ENCODE peak calls at places on chromosomes 12 and 14, in eight cellular contexts. B is pancreas, O is RWPE1, D is left lung, N is tibial artery, P is Panc1, Q is cardiac muscle cell, U is heart right ventricle. J is an unnamed sample.

GRCh38 chr12:724194-724855 is 28.1 kb upstream of the WNK1 start:
- DNase-seq in P (peak), Q (peak), B (no peak), N (no peak), D (no peak), O (peak), U (no peak), J (no peak)

GRCh38 chr12:124557518-124558223 is 9.7 kb downstream of the NCOR2 start:
- DNase-seq in P (no peak), D (peak), U (no peak), O (no peak), B (no peak), Q (peak), N (no peak), J (no peak)

GRCh38 chr12:6229224-6229748 is 29.1 kb downstream of the CD9 start:
- DNase-seq in Q (no peak), N (peak), O (no peak), D (no peak), B (no peak), P (no peak), U (no peak), J (no peak)

GRCh38 chr12:96323906-96324305 is 76.3 kb downstream of the CDK17 start:
- DNase-seq in B (no peak), O (no peak), N (no peak), Q (no peak), U (no peak), D (no peak), P (no peak), J (no peak)

GRCh38 chr14:24806061-24806678 is 172.2 kb upstream of the GZMB start:
- DNase-seq in B (peak), N (peak), Q (peak), P (peak), U (peak), D (no peak), O (peak), J (no peak)

GRCh38 chr12:93946542-93947150 is 201.7 kb upstream of the PLXNC1 start:
- DNase-seq in N (no peak), O (peak), P (no peak), Q (no peak), U (no peak), B (no peak), D (no peak), J (no peak)

GRCh38 chr14:87430810-87431209 is 562.2 kb downstream of the GALC start:
- DNase-seq in P (peak), O (peak), D (no peak), B (no peak), U (no peak), N (no peak), Q (no peak), J (no peak)

GRCh38 chr14:58824106-58824505 is 186.3 kb downstream of the DACT1 start:
- DNase-seq in B (no peak), P (no peak), O (no peak), D (no peak), N (no peak), U (no peak), Q (no peak), J (no peak)

GRCh38 chr12:132309162-132310086 is 20.0 kb downstream of the GALNT9 start:
- DNase-seq in D (peak), O (no peak), P (no peak), N (no peak), U (peak), B (no peak), Q (no peak), J (no peak)

GRCh38 chr12:34404377-34405285 is 382.3 kb downstream of the ALG10 start:
- DNase-seq in P (no peak), B (peak), O (no peak), Q (no peak), N (peak), U (peak), D (peak), J (peak)

GRCh38 chr14:29584992-29585391 is 342.7 kb downstream of the PRKD1 start:
- DNase-seq in Q (peak), B (peak), N (peak), O (no peak), U (peak), D (peak), P (no peak), J (no peak)

GRCh38 chr12:5441497-5442236 is 9.8 kb downstream of the NTF3 start:
- DNase-seq in O (no peak), N (no peak), P (no peak), Q (no peak), B (no peak), D (no peak), U (no peak), J (no peak)

GRCh38 chr12:65500121-65500846 is 221.8 kb downstream of the MSRB3 start:
- DNase-seq in B (no peak), D (no peak), Q (no peak), N (no peak), U (no peak), P (no peak), O (no peak), J (no peak)

DNA sequence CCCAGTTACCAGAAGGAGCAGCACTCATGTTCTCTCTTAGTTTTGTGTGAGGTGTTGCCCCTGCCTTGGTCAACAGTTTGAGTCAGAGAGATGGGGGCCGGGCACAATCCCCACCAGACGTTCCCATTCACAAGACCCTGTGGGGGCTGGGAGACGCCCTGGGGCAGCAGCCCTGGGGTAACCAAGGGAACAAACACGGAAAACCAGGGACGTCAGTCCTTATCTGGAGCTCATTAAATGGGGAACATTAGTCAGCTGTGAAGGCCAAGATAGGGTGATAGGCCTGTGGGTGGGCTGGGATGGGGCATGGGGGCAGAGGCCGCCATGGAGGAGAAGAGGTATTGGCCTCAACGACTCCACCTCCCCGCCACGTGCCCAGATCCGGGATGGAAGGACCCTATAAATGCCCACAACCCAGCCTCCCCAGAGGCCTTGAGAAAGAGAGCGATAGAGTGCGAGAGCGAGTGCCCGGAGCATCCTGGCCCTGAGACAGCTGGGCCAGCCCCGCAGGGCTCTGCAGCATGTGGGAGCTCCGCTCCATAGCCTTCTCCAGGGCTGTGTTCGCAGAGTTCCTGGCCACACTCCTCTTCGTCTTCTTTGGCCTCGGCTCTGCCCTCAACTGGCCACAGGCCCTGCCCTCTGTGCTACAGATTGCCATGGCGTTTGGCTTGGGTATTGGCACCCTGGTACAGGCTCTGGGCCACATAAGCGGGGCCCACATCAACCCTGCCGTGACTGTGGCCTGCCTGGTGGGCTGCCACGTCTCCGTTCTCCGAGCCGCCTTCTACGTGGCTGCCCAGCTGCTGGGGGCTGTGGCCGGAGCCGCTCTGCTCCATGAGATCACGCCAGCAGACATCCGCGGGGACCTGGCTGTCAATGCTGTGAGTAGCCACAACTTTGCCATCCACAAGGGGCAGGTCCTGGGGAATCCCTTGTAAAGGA is at the start of gene AQP2:
- DNase-seq in N (no peak), B (no peak), D (peak), Q (no peak), U (no peak), O (no peak), P (no peak), J (peak)
- TF ChIP-seq CTCF in N (no peak), B (no peak), D (no peak), Q (no peak), U (no peak), O (no peak), P (no peak), J (no peak)

GRCh38 chr12:75739916-75740315 is 228.5 kb upstream of the KRR1 start:
- DNase-seq in O (no peak), B (no peak), Q (no peak), P (no peak), D (peak), U (no peak), N (no peak), J (no peak)
- H3K27ac ChIP-seq in O (no peak), B (no peak), Q (no peak), P (peak), D (no peak), U (no peak), N (no peak), J (no peak)

DNA sequence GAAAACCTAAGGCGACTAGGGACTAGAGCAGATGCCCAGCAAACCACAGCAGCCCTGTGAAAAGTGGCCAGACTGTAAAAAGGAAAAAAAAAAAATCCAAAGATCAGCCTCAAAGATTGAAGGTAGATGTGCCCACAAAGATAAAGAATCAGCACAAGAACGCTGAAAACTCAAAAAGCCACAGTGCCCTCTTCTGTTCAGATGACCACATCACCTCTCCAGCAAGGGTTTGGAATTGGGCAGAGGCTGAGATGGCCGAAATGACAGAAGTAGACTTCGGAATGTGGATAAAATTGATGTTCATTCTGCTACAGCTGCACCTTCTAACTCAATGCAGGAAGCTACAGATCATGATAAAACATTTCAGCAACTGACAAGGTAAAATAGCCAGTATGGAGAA is 154.4 kb downstream of the GPHN start:
- DNase-seq in U (no peak), B (no peak), P (no peak), O (no peak), Q (no peak), D (no peak), N (no peak), J (no peak)
- TF ChIP-seq CTCF in U (peak), B (no peak), P (peak), O (no peak), Q (peak), D (no peak), N (no peak), J (no peak)

GRCh38 chr12:27622436-27623185 is 73.6 kb upstream of the REP15 start:
- DNase-seq in U (no peak), O (no peak), N (no peak), D (no peak), P (no peak), Q (no peak), B (no peak), J (no peak)

GRCh38 chr12:27624586-27624985 is 71.7 kb upstream of the REP15 start:
- DNase-seq in D (no peak), O (no peak), Q (no peak), N (no peak), U (no peak), B (no peak), P (no peak), J (no peak)

GRCh38 chr12:27623645-27624044 is 72.6 kb upstream of the REP15 start:
- DNase-seq in U (no peak), O (no peak), D (no peak), Q (no peak), N (no peak), B (no peak), P (peak), J (no peak)

GRCh38 chr12:27627123-27627835 is 69.0 kb upstream of the REP15 start:
- DNase-seq in P (no peak), O (peak), B (no peak), D (no peak), U (no peak), Q (no peak), N (peak), J (peak)

GRCh38 chr12:27626239-27626638 is 70.0 kb upstream of the REP15 start:
- DNase-seq in O (no peak), D (no peak), N (no peak), U (no peak), B (no peak), Q (no peak), P (no peak), J (no peak)
- H3K27ac ChIP-seq in O (peak), D (no peak), N (peak), U (no peak), B (no peak), Q (no peak), P (no peak), J (peak)

GRCh38 chr14:22570132-22570949 is 18.7 kb downstream of the DAD1 start:
- DNase-seq in N (peak), D (no peak), B (peak), P (peak), O (peak), U (no peak), Q (peak), J (no peak)
- TF ChIP-seq CTCF in N (peak), D (peak), B (peak), P (peak), O (peak), U (peak), Q (peak), J (peak)

GRCh38 chr12:10268037-10268436 is 39.6 kb upstream of the KLRD1 start:
- DNase-seq in U (no peak), B (no peak), P (no peak), Q (no peak), N (no peak), D (no peak), O (no peak), J (no peak)
- H3K27ac ChIP-seq in U (no peak), B (no peak), P (no peak), Q (no peak), N (no peak), D (no peak), O (no peak), J (no peak)

GRCh38 chr12:102736328-102736727 is 180.7 kb downstream of the PAH start:
- DNase-seq in N (no peak), O (no peak), U (no peak), P (no peak), D (no peak), Q (no peak), B (no peak), J (no peak)

GRCh38 chr12:102741196-102741595 is 175.8 kb downstream of the PAH start:
- DNase-seq in Q (no peak), B (no peak), D (no peak), U (no peak), O (no peak), N (no peak), P (no peak), J (no peak)

GRCh38 chr12:102735104-102735503 is 181.9 kb downstream of the PAH start:
- DNase-seq in D (no peak), U (no peak), Q (no peak), B (no peak), N (no peak), P (no peak), O (no peak), J (no peak)

GRCh38 chr12:102740157-102741032 is 176.6 kb downstream of the PAH start:
- DNase-seq in N (no peak), Q (peak), P (no peak), O (no peak), U (no peak), B (no peak), D (no peak), J (no peak)
- TF ChIP-seq CTCF in N (no peak), Q (peak), P (peak), O (peak), U (no peak), B (no peak), D (no peak), J (no peak)

GRCh38 chr12:119283315-119283714 is 51.2 kb upstream of the CCDC60 start:
- DNase-seq in P (no peak), D (no peak), Q (no peak), N (no peak), U (no peak), O (no peak), B (no peak), J (no peak)
- H3K27ac ChIP-seq in P (no peak), D (no peak), Q (peak), N (no peak), U (no peak), O (no peak), B (no peak), J (no peak)

GRCh38 chr14:31970744-31971143 is 106.4 kb upstream of the ARHGAP5 start:
- DNase-seq in B (no peak), O (no peak), U (no peak), D (no peak), Q (no peak), N (no peak), P (no peak), J (no peak)

GRCh38 chr14:31968107-31968810 is 108.8 kb upstream of the ARHGAP5 start:
- DNase-seq in O (no peak), P (no peak), Q (no peak), D (no peak), U (no peak), B (no peak), N (no peak), J (no peak)

GRCh38 chr14:31968912-31969311 is 108.2 kb upstream of the ARHGAP5 start:
- DNase-seq in P (no peak), Q (no peak), U (no peak), B (no peak), D (no peak), N (no peak), O (no peak), J (no peak)

GRCh38 chr14:31969841-31970240 is 107.3 kb upstream of the ARHGAP5 start:
- DNase-seq in B (no peak), O (no peak), P (no peak), N (no peak), D (no peak), U (no peak), Q (no peak), J (no peak)

GRCh38 chr14:31969371-31969770 is 107.7 kb upstream of the ARHGAP5 start:
- DNase-seq in D (no peak), U (no peak), O (no peak), P (no peak), Q (no peak), N (no peak), B (no peak), J (no peak)
- TF ChIP-seq CTCF in D (no peak), U (no peak), O (no peak), P (no peak), Q (no peak), N (no peak), B (no peak), J (no peak)

DNA sequence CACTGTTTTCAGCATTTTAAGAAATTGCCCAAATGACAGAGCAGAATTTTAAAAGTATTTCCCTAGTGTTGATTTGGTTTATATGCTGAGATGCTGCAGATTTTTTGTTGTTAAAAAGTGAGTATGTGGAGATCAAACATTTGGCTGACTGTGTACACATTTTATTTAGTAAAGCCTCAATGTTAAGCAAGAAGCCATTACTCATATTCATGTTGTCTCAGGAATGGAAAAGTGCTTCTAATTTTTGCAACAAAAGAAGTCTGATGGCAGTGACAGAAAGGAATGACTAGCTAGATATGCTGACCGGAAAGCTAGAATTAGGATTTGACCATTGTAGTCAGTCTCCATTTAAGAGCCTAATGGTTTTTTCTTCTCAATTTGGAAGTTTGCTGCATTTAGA is 22.5 kb downstream of the SLC38A6 start:
- DNase-seq in B (no peak), U (no peak), N (no peak), D (no peak), Q (no peak), O (no peak), P (no peak), J (no peak)
- H3K27ac ChIP-seq in B (no peak), U (no peak), N (no peak), D (no peak), Q (no peak), O (no peak), P (no peak), J (no peak)

J was measured in ascending aorta.